ENCODE peak calls at places on chromosomes 13 and 19, in eight cellular contexts. A is NCI-H345; C is HS-27A; I is MM.1S; F is EH; W is H54; K is hepatic stellate cell; V is stimulated activated naive CD4-positive, alpha-beta T cell. Y is an unnamed sample.

GRCh38 chr19:29542776-29543175 is 17.0 kb downstream of the VSTM2B start:
- DNase-seq in A (no peak), C (no peak), I (no peak), F (no peak), W (no peak), K (no peak), V (no peak), Y (no peak)

GRCh38 chr13:52356327-52356726 is 49.6 kb downstream of the THSD1 start:
- DNase-seq in A (no peak), C (no peak), I (no peak), F (peak), W (peak), K (peak), V (no peak), Y (no peak)

GRCh38 chr19:917323-918151 is at the start of gene KISS1R:
- DNase-seq in A (peak), C (no peak), I (no peak), F (peak), W (no peak), K (peak), V (no peak), Y (peak)

GRCh38 chr13:112619730-112620639 is 32.0 kb upstream of the TUBGCP3 start:
- DNase-seq in A (peak), C (no peak), I (no peak), F (peak), W (no peak), K (no peak), V (no peak), Y (no peak)

GRCh38 chr19:1076951-1077350 is 10.0 kb downstream of the ARHGAP45 start:
- DNase-seq in A (no peak), C (no peak), I (peak), F (no peak), W (no peak), K (peak), V (peak), Y (peak)

GRCh38 chr19:33813391-33814101 is 16.9 kb downstream of the KCTD15 start:
- DNase-seq in A (no peak), C (no peak), I (no peak), F (no peak), W (no peak), K (no peak), V (no peak), Y (no peak)

GRCh38 chr13:111322916-111323331 is 2.5 kb downstream of the TEX29 start:
- DNase-seq in A (no peak), C (no peak), I (no peak), F (no peak), W (no peak), K (no peak), V (no peak), Y (no peak)

GRCh38 chr13:27621366-27622101 is at the start of gene POLR1D:
- DNase-seq in A (peak), C (no peak), I (peak), F (peak), W (peak), K (peak), V (peak), Y (peak)

GRCh38 chr19:28074773-28075172 is 1138.2 kb downstream of the UQCRFS1 start:
- DNase-seq in A (no peak), C (no peak), I (peak), F (no peak), W (no peak), K (no peak), V (no peak), Y (no peak)

GRCh38 chr19:40607311-40607871 is 6.2 kb downstream of the LTBP4 start:
- DNase-seq in A (no peak), C (no peak), I (no peak), F (no peak), W (no peak), K (no peak), V (no peak), Y (peak)

GRCh38 chr13:111431241-111431640 is 110.8 kb downstream of the TEX29 start:
- DNase-seq in A (peak), C (no peak), I (no peak), F (no peak), W (no peak), K (no peak), V (no peak), Y (no peak)

GRCh38 chr19:35468637-35469036 is 20.6 kb downstream of the FFAR2 start:
- DNase-seq in A (peak), C (no peak), I (peak), F (peak), W (peak), K (peak), V (peak), Y (no peak)

GRCh38 chr19:42344336-42344893 is 19.0 kb downstream of the MEGF8 start:
- DNase-seq in A (no peak), C (no peak), I (no peak), F (no peak), W (no peak), K (no peak), V (no peak), Y (peak)

GRCh38 chr19:47430041-47430802 is 10.9 kb upstream of the MEIS3 start:
- DNase-seq in A (no peak), C (no peak), I (no peak), F (peak), W (no peak), K (no peak), V (no peak), Y (no peak)

GRCh38 chr19:10896851-10897526 is 25.6 kb downstream of the CARM1 start:
- DNase-seq in A (peak), C (no peak), I (no peak), F (no peak), W (no peak), K (no peak), V (no peak), Y (no peak)